ENCODE peak calls at places on chromosomes 11 and 22, in nine cellular contexts. F, N, I, R, E, U, M, A and D are unnamed samples.

GRCh38 chr22:37284807-37285355 is 2.6 kb downstream of the CYTH4 start:
- DNase-seq in U (no peak), F (no peak), A (no peak), I (no peak), M (peak), E (no peak), R (no peak), N (peak), D (no peak)

GRCh38 chr11:76030973-76031590 is 175.2 kb downstream of the WNT11 start:
- DNase-seq in I (no peak), N (no peak), R (peak), E (no peak), A (no peak), U (no peak), M (no peak), F (peak), D (no peak)

GRCh38 chr11:66121453-66121852 is 51.4 kb downstream of the PACS1 start:
- DNase-seq in M (no peak), F (no peak), E (no peak), A (no peak), R (no peak), I (no peak), N (no peak), U (no peak), D (no peak)

GRCh38 chr11:33695051-33695566 is 5.5 kb downstream of the C11orf91 start:
- DNase-seq in R (no peak), N (no peak), U (peak), F (peak), E (no peak), A (no peak), M (no peak), I (no peak), D (no peak)

GRCh38 chr11:31974737-31975136 is 116.1 kb upstream of the RCN1 start:
- DNase-seq in A (no peak), I (no peak), M (no peak), N (no peak), R (peak), F (peak), E (peak), U (no peak), D (peak)

GRCh38 chr11:43619863-43620505 is 60.6 kb upstream of the HSD17B12 start:
- DNase-seq in F (no peak), U (no peak), E (no peak), A (no peak), R (no peak), N (no peak), I (no peak), M (no peak), D (no peak)

GRCh38 chr11:15006139-15006759 is 34.1 kb upstream of the CALCA start:
- DNase-seq in R (peak), E (no peak), I (no peak), U (no peak), A (peak), M (no peak), N (no peak), F (peak), D (peak)

GRCh38 chr11:120718171-120718570 is 206.6 kb downstream of the GRIK4 start:
- DNase-seq in E (no peak), R (no peak), I (no peak), U (no peak), A (no peak), F (no peak), M (peak), N (no peak), D (no peak)

GRCh38 chr11:128450882-128451647 is 136.3 kb downstream of the ETS1 start:
- DNase-seq in F (no peak), U (no peak), R (no peak), I (no peak), M (no peak), E (no peak), A (no peak), N (no peak), D (no peak)

GRCh38 chr11:33376331-33377099 is 119.3 kb downstream of the HIPK3 start:
- DNase-seq in N (no peak), F (no peak), U (no peak), R (no peak), E (no peak), M (no peak), A (peak), I (peak), D (no peak)

GRCh38 chr11:102396708-102397563 is 49.9 kb downstream of the BIRC2 start:
- DNase-seq in I (no peak), M (no peak), U (no peak), N (no peak), F (peak), A (no peak), R (no peak), E (no peak), D (no peak)

GRCh38 chr11:43574949-43575915 is 105.3 kb upstream of the HSD17B12 start:
- DNase-seq in N (peak), U (no peak), M (no peak), I (peak), F (peak), E (no peak), A (no peak), R (peak), D (peak)

GRCh38 chr22:21974058-21974649 is 8.4 kb downstream of the TOP3B start:
- DNase-seq in R (no peak), F (no peak), M (no peak), N (no peak), A (no peak), E (no peak), U (no peak), I (no peak), D (no peak)
- TF ChIP-seq CTCF in R (no peak), F (no peak), M (no peak), N (no peak), A (no peak), E (no peak), U (no peak), I (no peak), D (no peak)

DNA sequence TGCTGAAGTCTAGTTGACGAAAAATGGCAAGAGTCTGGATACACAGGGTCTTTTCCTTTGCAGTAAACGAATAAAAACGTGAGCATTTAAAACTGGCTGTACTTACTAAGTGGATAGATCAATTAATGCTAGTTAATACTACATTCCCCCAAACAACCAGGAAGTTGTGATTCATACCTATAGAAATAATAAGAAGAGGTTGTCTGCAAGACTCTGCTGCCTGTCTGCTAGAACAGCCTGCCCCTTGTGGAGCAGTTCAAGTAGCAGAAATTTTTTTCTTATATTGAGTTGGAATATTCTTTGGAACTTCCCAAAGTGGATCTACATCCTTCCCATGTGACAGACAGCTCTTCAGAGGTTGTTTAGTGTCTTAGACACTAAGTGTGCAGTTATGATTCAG is 86.8 kb downstream of the TEAD1 start:
- DNase-seq in A (no peak), R (peak), M (no peak), E (no peak), I (no peak), F (peak), U (no peak), N (no peak), D (peak)
- TF ChIP-seq CTCF in A (peak), R (peak), M (no peak), E (peak), I (no peak), F (peak), U (no peak), N (no peak), D (peak)

DNA sequence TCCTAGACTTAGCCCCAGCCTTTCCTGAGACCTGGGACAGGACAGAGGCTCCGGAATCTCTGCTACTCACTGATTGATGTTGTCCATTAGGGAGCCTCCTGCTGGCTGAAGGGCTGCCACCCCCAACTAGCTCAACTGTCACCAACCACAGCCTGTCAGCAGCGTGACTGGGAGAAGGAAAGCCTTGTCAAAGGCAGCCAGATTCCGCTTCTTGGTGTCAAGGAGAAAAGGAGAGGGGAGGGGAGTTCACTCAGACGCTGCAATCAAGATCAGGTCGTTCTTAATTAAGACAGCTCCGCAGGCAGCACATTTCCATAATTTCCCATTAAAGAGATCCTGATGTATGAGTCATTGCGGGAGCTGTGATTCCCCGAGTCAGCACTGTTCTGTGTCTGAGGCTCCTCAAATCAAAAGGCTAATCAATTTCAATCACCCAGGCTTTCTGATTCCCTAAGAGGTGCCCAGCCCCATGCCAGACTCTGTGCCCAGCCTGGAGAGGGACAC is 152.8 kb upstream of the ZBED5 start:
- DNase-seq in F (peak), A (peak), N (peak), U (no peak), R (peak), E (no peak), I (peak), M (no peak), D (no peak)
- TF ChIP-seq CTCF in F (peak), A (peak), N (peak), U (no peak), R (peak), E (peak), I (no peak), M (no peak), D (peak)

GRCh38 chr22:43796567-43796966 is 15.5 kb downstream of the EFCAB6 start:
- DNase-seq in N (no peak), R (peak), U (no peak), I (no peak), E (no peak), A (no peak), F (peak), M (no peak), D (peak)
- TF ChIP-seq CTCF in N (peak), R (peak), U (no peak), I (no peak), E (peak), A (peak), F (peak), M (no peak), D (peak)

DNA sequence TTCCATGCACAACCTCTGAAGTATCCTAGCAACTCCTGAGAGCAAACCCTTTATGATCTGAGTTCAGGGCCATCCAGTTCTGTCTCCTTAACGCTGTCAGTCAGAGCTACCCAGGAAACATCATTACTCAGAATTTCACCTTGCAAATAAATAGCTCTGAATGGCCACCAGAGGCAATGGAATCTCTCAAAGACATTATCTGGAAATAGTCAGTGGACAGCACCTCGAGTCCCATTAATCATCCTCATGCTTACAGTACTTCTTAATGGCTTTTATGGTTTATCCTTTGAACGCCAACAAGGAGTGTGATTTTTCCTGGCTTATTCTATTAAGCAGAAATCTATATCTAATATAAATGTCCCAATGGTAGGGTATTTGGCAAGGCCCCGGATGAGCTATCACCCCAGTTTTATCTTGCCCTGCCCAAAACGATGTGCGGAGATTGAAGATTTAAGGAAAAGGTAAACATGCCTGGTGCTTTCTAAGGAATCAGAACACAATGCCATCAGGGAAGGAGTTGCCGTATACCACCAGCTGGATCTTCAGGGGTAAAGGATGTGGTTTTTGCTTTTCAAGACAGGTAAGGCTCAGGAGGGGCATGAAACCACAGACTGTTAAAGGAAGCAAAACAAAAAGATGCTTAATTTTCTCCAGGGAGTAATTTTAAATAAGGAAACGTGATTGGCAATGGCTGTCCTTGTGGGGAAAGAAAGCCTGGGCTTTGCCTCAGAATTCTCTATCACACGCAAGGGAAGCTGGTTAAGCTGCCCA is 655.8 kb downstream of the OPCML start:
- DNase-seq in N (no peak), A (no peak), F (no peak), E (no peak), R (no peak), M (no peak), I (no peak), U (no peak), D (no peak)
- TF ChIP-seq CTCF in N (no peak), A (no peak), F (no peak), E (no peak), R (no peak), M (no peak), I (no peak), U (no peak), D (peak)

GRCh38 chr11:534592-535518 is 521 bp downstream of the HRAS start:
- DNase-seq in U (peak), A (peak), M (peak), I (peak), N (no peak), E (no peak), F (peak), R (no peak), D (no peak)
- TF ChIP-seq CTCF in U (no peak), A (no peak), M (no peak), I (no peak), N (no peak), E (no peak), F (no peak), R (no peak), D (peak)

GRCh38 chr11:27124514-27125264 is 84.1 kb downstream of the BBOX1 start:
- DNase-seq in N (no peak), U (no peak), F (peak), E (no peak), I (no peak), A (no peak), M (no peak), R (no peak), D (peak)
- TF ChIP-seq CTCF in N (no peak), U (no peak), F (no peak), E (peak), I (no peak), A (peak), M (no peak), R (no peak), D (peak)

GRCh38 chr11:93770160-93770559 is 13.9 kb upstream of the MED17 start:
- DNase-seq in I (no peak), N (no peak), E (no peak), R (no peak), M (no peak), U (no peak), A (no peak), F (no peak), D (no peak)

GRCh38 chr11:93772123-93772522 is 12.0 kb upstream of the MED17 start:
- DNase-seq in I (no peak), E (no peak), U (no peak), F (no peak), M (no peak), N (no peak), A (no peak), R (no peak), D (no peak)

GRCh38 chr11:93773601-93774200 is 10.4 kb upstream of the MED17 start:
- DNase-seq in R (no peak), I (no peak), M (no peak), U (no peak), E (no peak), A (no peak), F (no peak), N (no peak), D (no peak)

GRCh38 chr11:93773045-93773477 is 11.0 kb upstream of the MED17 start:
- DNase-seq in R (no peak), F (no peak), M (no peak), E (no peak), I (peak), A (peak), U (no peak), N (no peak), D (no peak)

GRCh38 chr11:93775289-93775688 is 8.8 kb upstream of the MED17 start:
- DNase-seq in U (no peak), A (peak), F (peak), R (peak), M (no peak), I (peak), E (no peak), N (no peak), D (no peak)
- TF ChIP-seq CTCF in U (no peak), A (peak), F (peak), R (peak), M (no peak), I (peak), E (peak), N (no peak), D (peak)

DNA sequence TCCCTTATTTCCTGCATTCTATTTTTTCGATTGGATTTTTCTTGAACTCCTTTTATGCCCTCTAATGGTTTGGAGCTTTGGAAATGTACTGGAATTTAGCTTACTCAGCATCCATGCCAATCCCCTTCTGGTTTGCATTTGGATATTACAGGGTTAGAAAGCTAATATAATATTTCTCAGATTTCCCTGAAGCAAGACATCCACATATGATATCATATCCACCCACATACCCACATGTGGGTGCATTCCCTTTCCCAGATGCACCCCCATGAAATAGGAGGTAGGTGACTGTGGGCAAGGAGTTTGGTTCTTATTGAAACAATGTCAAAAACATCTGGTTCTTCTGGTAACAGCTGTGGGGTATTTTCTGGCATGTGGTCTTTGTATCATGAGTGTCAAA is 32.8 kb upstream of the DDX10 start:
- DNase-seq in A (no peak), I (no peak), U (no peak), N (no peak), F (no peak), M (no peak), R (no peak), E (no peak), D (no peak)
- TF ChIP-seq CTCF in A (no peak), I (no peak), U (no peak), N (no peak), F (no peak), M (no peak), R (no peak), E (no peak), D (no peak)